ENCODE peak calls at places on chromosomes 7 and 10, in nine cellular contexts. G is psoas muscle, S is heart right ventricle, B is foreskin keratinocyte, Z is HCT116, R is PC-9, T is body of pancreas, I is heart left ventricle, F is H9. Y is an unnamed sample. For H3K4me1, the result is how much of the 10 kb centered on the place peaks cover.

GRCh38 chr10:124588736-124589451 is 127.3 kb downstream of the LHPP start:
- DNase-seq in R (peak), I (peak), T (peak), G (peak), F (no peak), Z (no peak), B (no peak), S (peak), Y (no peak)

GRCh38 chr10:73992899-73993788 is 4.8 kb upstream of the VCL start:
- DNase-seq in Z (no peak), T (no peak), R (no peak), F (no peak), S (no peak), I (no peak), B (no peak), G (no peak), Y (no peak)

GRCh38 chr7:92794386-92794785 is 42.0 kb downstream of the CDK6 start:
- DNase-seq in T (no peak), B (no peak), G (no peak), I (no peak), F (no peak), R (no peak), Z (no peak), S (no peak), Y (no peak)

GRCh38 chr7:124411796-124412195 is 353.8 kb downstream of the GPR37 start:
- DNase-seq in F (no peak), I (no peak), T (no peak), G (no peak), S (no peak), B (no peak), R (no peak), Z (no peak), Y (no peak)

GRCh38 chr7:140631006-140631405 is 9.6 kb downstream of the DENND2A start:
- DNase-seq in R (no peak), G (no peak), S (no peak), T (no peak), Z (no peak), B (no peak), I (peak), F (no peak), Y (no peak)

GRCh38 chr10:95287281-95287680 is 3.5 kb downstream of the PDLIM1 start:
- DNase-seq in R (no peak), B (no peak), G (no peak), S (no peak), T (no peak), I (no peak), Z (no peak), F (no peak), Y (no peak)

GRCh38 chr7:45591101-45591906 is 17.1 kb downstream of the ADCY1 start:
- DNase-seq in R (no peak), Z (no peak), F (peak), B (no peak), T (no peak), G (no peak), I (no peak), S (no peak), Y (no peak)

GRCh38 chr7:27678617-27679260 is 16.1 kb upstream of the HIBADH start:
- DNase-seq in B (peak), S (no peak), F (no peak), Z (no peak), G (no peak), I (no peak), R (no peak), T (no peak), Y (no peak)

GRCh38 chr7:100369105-100369504 is 4.2 kb upstream of the PILRA start:
- DNase-seq in S (peak), R (no peak), F (no peak), B (no peak), Z (no peak), G (peak), T (peak), I (peak), Y (no peak)

GRCh38 chr10:58512470-58513188 is at the start of gene BICC1:
- DNase-seq in S (peak), R (no peak), T (peak), I (peak), Z (no peak), F (peak), B (no peak), G (peak), Y (no peak)

GRCh38 chr10:59831658-59832503 is 74.5 kb downstream of the CCDC6 start:
- DNase-seq in I (no peak), T (no peak), S (no peak), G (no peak), Z (no peak), B (peak), F (no peak), R (no peak), Y (no peak)

GRCh38 chr10:128587689-128588088 is 461.5 kb upstream of the MKI67 start:
- DNase-seq in G (no peak), T (no peak), I (no peak), R (no peak), B (no peak), Z (no peak), F (no peak), S (no peak), Y (no peak)

GRCh38 chr7:145036592-145037386 is 200.9 kb upstream of the TPK1 start:
- DNase-seq in F (peak), R (peak), Z (peak), G (no peak), B (peak), T (peak), I (no peak), S (peak), Y (peak)

GRCh38 chr7:117237646-117238045 is 85.2 kb downstream of the WNT2 start:
- DNase-seq in G (no peak), S (no peak), F (no peak), Z (no peak), I (no peak), B (no peak), T (no peak), R (no peak), Y (no peak)

GRCh38 chr7:128105228-128106022 is 74.2 kb upstream of the LRRC4 start:
- DNase-seq in Z (no peak), F (no peak), R (no peak), T (no peak), B (no peak), S (no peak), G (peak), I (no peak), Y (no peak)

GRCh38 chr7:128104109-128104742 is 73.0 kb upstream of the LRRC4 start:
- DNase-seq in R (no peak), B (no peak), S (peak), F (no peak), I (peak), G (peak), T (peak), Z (no peak), Y (peak)

GRCh38 chr7:128100949-128101713 is 69.9 kb upstream of the LRRC4 start:
- DNase-seq in S (no peak), F (no peak), T (no peak), B (no peak), Z (no peak), I (no peak), R (no peak), G (peak), Y (no peak)

GRCh38 chr7:128102490-128103291 is 71.5 kb upstream of the LRRC4 start:
- DNase-seq in B (no peak), G (peak), S (no peak), F (no peak), T (no peak), I (no peak), Z (no peak), R (no peak), Y (no peak)

DNA sequence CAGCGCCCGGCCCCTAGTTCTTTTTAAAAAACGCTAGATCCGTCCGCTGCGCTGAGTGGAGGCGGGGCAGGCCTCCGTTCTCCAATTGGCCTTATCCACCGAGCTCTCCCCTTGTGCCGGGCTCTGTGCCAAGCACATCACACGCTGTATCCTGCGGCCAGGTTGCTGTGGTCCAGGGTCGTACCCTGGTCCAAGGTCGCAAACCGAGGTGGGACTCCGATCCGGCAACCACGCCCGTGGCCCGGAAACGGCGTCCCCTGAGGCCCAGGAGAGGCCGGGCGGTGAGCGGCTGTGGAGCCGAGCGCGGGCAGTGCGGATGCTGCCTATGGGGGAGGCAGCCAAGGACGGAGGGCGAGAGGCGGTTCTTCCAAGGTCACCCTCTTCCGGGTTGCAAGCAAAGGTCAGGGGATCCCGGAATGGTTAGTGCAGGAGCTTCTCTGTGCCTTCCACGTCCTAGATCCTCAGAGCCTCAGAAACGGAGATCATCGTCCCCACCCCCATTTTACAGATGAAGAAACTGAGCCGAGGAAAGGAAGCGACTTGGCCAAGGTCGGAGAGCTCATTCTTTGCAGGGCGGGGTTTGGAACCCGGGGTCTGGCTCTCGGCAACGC is 72.4 kb upstream of the LRRC4 start:
- DNase-seq in T (peak), F (no peak), B (no peak), I (peak), G (peak), Z (no peak), R (no peak), S (peak), Y (no peak)
- H3K27ac ChIP-seq in T (no peak), F (no peak), B (no peak), I (no peak), G (no peak), Z (no peak), R (no peak), S (no peak), Y (no peak)

GRCh38 chr10:113056030-113056429 is 106.0 kb downstream of the TCF7L2 start:
- DNase-seq in S (no peak), F (no peak), Z (no peak), G (no peak), B (no peak), T (no peak), I (no peak), R (no peak), Y (no peak)

GRCh38 chr10:113052076-113052830 is 102.2 kb downstream of the TCF7L2 start:
- DNase-seq in F (no peak), T (no peak), I (no peak), S (no peak), Z (no peak), R (no peak), B (no peak), G (no peak), Y (no peak)

GRCh38 chr10:113055458-113055857 is 105.4 kb downstream of the TCF7L2 start:
- DNase-seq in R (no peak), T (no peak), F (no peak), S (no peak), I (no peak), G (no peak), Z (no peak), B (no peak), Y (no peak)

GRCh38 chr10:113053091-113053490 is 103.0 kb downstream of the TCF7L2 start:
- DNase-seq in T (no peak), G (peak), B (no peak), S (no peak), R (no peak), I (peak), Z (no peak), F (peak), Y (no peak)

GRCh38 chr10:113053881-113054280 is 103.8 kb downstream of the TCF7L2 start:
- DNase-seq in R (no peak), I (peak), F (peak), T (no peak), G (no peak), S (peak), Z (no peak), B (no peak), Y (no peak)
- H3K4me1 ChIP-seq in R (under half), I (half or more), F (under half), T (under half), G (under half), S (under half), Z (half or more), B (under half), Y (under half)

GRCh38 chr10:77844177-77844576 is 82.4 kb downstream of the DLG5 start:
- DNase-seq in R (no peak), S (no peak), T (no peak), Z (no peak), B (no peak), I (no peak), G (no peak), F (no peak), Y (no peak)
- H3K27ac ChIP-seq in R (peak), S (no peak), T (no peak), Z (no peak), B (no peak), I (no peak), G (no peak), F (no peak), Y (no peak)

GRCh38 chr10:75658036-75658435 is 226.6 kb downstream of the LRMDA start:
- DNase-seq in F (no peak), R (no peak), I (no peak), B (no peak), S (no peak), Z (no peak), T (no peak), G (no peak), Y (no peak)

GRCh38 chr10:75655791-75656451 is 224.5 kb downstream of the LRMDA start:
- DNase-seq in T (no peak), R (no peak), G (no peak), I (peak), S (peak), Z (no peak), F (no peak), B (no peak), Y (no peak)

GRCh38 chr10:75658915-75659314 is 227.5 kb downstream of the LRMDA start:
- DNase-seq in T (no peak), F (no peak), S (no peak), I (no peak), R (no peak), B (no peak), Z (no peak), G (no peak), Y (no peak)

GRCh38 chr10:75658496-75658895 is 227.1 kb downstream of the LRMDA start:
- DNase-seq in Z (no peak), B (no peak), I (no peak), G (no peak), S (no peak), T (no peak), R (no peak), F (no peak), Y (no peak)

GRCh38 chr10:75657351-75657750 is 225.9 kb downstream of the LRMDA start:
- DNase-seq in G (no peak), T (no peak), I (no peak), F (no peak), Z (no peak), R (no peak), S (no peak), B (no peak), Y (no peak)
- H3K4me1 ChIP-seq in G (under half), T (under half), I (under half), F (under half), Z (under half), R (under half), S (under half), B (under half), Y (under half)

DNA sequence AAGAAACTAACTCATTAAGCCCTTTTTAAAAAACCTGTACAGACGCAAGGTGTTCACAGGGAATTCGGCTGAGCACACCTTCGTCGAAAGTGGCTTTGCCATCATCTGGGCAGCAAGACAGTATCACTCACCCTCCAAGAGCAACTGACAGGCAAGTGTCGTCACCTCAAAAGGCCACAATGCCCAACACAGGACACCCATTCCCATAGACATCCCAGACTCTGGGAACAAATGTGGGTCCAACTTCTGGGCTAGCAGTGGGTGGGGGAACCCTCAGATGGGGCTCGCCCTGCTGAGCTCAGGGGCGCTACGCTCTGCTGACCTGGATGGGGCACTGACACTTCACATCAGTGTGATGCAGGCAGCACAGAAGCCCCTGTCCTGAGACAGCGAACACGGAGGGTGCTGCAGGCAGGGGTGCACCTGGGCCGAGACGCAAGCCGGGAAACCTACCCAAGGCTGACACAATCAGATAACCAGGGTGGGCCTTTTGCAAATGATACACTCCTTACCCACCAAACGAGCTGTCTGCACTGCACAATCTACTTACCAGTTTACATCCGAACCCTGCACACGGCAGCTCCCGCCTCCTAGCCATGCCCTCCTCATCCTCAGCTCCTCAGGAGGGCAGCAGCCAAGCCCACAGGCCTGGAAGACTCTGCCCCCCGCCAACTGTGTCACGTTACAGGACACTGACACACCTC is 1.7 kb downstream of the DIP2C start:
- DNase-seq in F (no peak), G (no peak), R (no peak), I (no peak), B (no peak), T (no peak), Z (no peak), S (no peak), Y (no peak)
- H3K27ac ChIP-seq in F (no peak), G (peak), R (no peak), I (peak), B (no peak), T (no peak), Z (no peak), S (no peak), Y (no peak)

GRCh38 chr10:14564268-14564744 is 210.4 kb downstream of the FAM107B start:
- DNase-seq in S (no peak), T (no peak), R (no peak), G (no peak), Z (no peak), I (no peak), F (no peak), B (no peak), Y (no peak)
- H3K4me1 ChIP-seq in S (under half), T (under half), R (under half), G (under half), Z (under half), I (under half), F (under half), B (under half), Y (half or more)

GRCh38 chr7:150338166-150338829 is 3.1 kb downstream of the RARRES2 start:
- DNase-seq in S (no peak), Z (no peak), I (no peak), T (no peak), B (no peak), G (no peak), R (no peak), F (no peak), Y (no peak)
- H3K27ac ChIP-seq in S (no peak), Z (no peak), I (no peak), T (peak), B (no peak), G (no peak), R (no peak), F (no peak), Y (no peak)

GRCh38 chr7:7920481-7920880 is 48.1 kb upstream of the GLCCI1 start:
- DNase-seq in G (no peak), Z (no peak), T (peak), B (no peak), F (no peak), I (no peak), R (no peak), S (no peak), Y (no peak)
- H3K4me1 ChIP-seq in G (under half), Z (under half), T (under half), B (under half), F (under half), I (under half), R (under half), S (under half), Y (under half)

GRCh38 chr7:4733936-4734528 is 41.4 kb upstream of the AP5Z1 start:
- DNase-seq in B (no peak), S (no peak), T (no peak), F (no peak), G (no peak), Z (no peak), I (no peak), R (no peak), Y (peak)
- H3K27ac ChIP-seq in B (no peak), S (no peak), T (no peak), F (no peak), G (peak), Z (no peak), I (no peak), R (no peak), Y (no peak)

Y was measured in CD8-positive, alpha-beta memory T cell.